ENCODE peak calls at places on chromosomes 3 and 15, in six cellular contexts. T is IMR-90, K is H9, Q is neuronal stem cell, W is mesendoderm, M is trophoblast cell. F is an unnamed sample.

GRCh38 chr15:38050529-38050928 is 116.1 kb downstream of the TMCO5A start:
- DNase-seq in T (peak), K (no peak), W (no peak), Q (no peak), M (peak), F (peak)

GRCh38 chr3:122858373-122858772 is 63.5 kb downstream of the SLC49A4 start:
- DNase-seq in Q (no peak), K (no peak), W (peak), M (no peak), T (peak), F (peak)

GRCh38 chr15:94080416-94080815 is 150.9 kb upstream of the MCTP2 start:
- DNase-seq in W (peak), Q (no peak), M (no peak), T (no peak), K (peak), F (no peak)

GRCh38 chr3:145893331-145893730 is 267.7 kb downstream of the PLOD2 start:
- DNase-seq in K (no peak), Q (no peak), W (no peak), T (no peak), M (no peak), F (no peak)

GRCh38 chr15:68672781-68673205 is 94.0 kb downstream of the CORO2B start:
- DNase-seq in M (no peak), W (peak), Q (no peak), K (peak), T (peak), F (no peak)

GRCh38 chr3:58260261-58260731 is 22.7 kb downstream of the ABHD6 start:
- DNase-seq in Q (no peak), W (no peak), K (no peak), T (peak), M (no peak), F (peak)

GRCh38 chr15:92149469-92149868 is 244.2 kb upstream of the ST8SIA2 start:
- DNase-seq in K (no peak), W (no peak), T (no peak), M (no peak), Q (no peak), F (no peak)

GRCh38 chr3:159627229-159627628 is 361.4 kb upstream of the IL12A start:
- DNase-seq in W (no peak), K (no peak), M (no peak), Q (no peak), T (no peak), F (no peak)

GRCh38 chr3:47156418-47156817 is 7.5 kb downstream of the SETD2 start:
- DNase-seq in M (no peak), Q (no peak), K (no peak), T (no peak), W (no peak), F (no peak)

GRCh38 chr3:141275973-141276372 is 44.3 kb downstream of the PXYLP1 start:
- DNase-seq in M (peak), Q (no peak), W (no peak), K (no peak), T (peak), F (peak)

GRCh38 chr15:55740479-55740878 is 2.5 kb downstream of the PRTG start:
- DNase-seq in W (no peak), T (no peak), K (no peak), Q (no peak), M (no peak), F (peak)

GRCh38 chr3:108486910-108487309 is 23.5 kb downstream of the MYH15 start:
- DNase-seq in M (no peak), T (peak), Q (no peak), W (no peak), K (no peak), F (peak)

GRCh38 chr3:59513570-59513969 is 463.7 kb upstream of the CFAP20DC start:
- DNase-seq in M (no peak), Q (no peak), W (no peak), K (no peak), T (no peak), F (no peak)

GRCh38 chr15:101006931-101007687 is 88.0 kb downstream of the LRRK1 start:
- DNase-seq in M (peak), W (peak), Q (peak), T (peak), K (peak), F (peak)

GRCh38 chr3:27632431-27633223 is 89.5 kb downstream of the EOMES start:
- DNase-seq in M (peak), K (peak), W (peak), T (peak), Q (no peak), F (no peak)

DNA sequence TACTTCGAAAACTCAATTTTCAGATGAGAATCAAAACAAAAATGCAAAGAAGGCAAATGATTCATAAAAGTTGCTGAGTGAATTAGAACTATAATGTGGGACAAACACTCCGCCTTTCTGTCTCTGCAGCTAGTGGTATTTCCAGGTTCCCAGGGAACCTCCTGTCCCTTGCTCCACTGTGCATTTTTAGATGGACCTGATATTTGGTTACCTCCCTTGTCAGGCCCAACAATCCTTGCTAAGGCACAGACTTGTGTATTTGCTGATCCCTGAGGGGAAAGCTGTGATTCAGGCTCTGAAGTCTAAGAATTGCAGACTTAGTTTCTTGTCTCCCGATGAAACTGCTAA is 162.7 kb downstream of the LPP start:
- DNase-seq in Q (no peak), M (peak), K (no peak), T (no peak), W (no peak), F (no peak)
- H3K9ac ChIP-seq in Q (no peak), M (no peak), K (no peak), T (no peak), W (no peak), F (peak)

DNA sequence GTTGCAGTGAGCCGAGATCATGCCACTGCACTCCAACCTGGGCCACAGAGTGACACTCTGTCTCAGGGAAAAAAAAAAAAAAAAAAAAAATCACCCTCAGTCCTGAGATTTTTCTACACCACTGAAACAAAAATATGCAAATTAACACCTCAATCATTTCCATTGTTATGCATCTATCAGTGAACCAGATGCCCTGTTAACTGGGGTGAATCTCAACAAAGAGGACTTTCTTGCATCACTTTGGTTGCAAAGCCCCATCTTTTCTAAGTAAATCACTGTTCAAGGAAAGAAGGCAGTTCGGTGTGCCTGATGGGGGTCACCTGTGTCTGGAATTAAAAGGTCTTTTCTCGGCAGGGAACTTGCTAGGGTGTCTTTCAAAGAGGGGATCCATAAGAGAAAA is 421.6 kb downstream of the EPHB1 start:
- DNase-seq in T (no peak), W (no peak), Q (no peak), M (no peak), K (no peak), F (no peak)
- H2AK5ac ChIP-seq in T (no peak), W (no peak), Q (no peak), M (no peak), K (no peak), F (no peak)

GRCh38 chr15:48073881-48074280 is 46.9 kb upstream of the SLC24A5 start:
- DNase-seq in W (no peak), M (no peak), Q (no peak), K (no peak), T (no peak), F (no peak)
- H2BK120ac ChIP-seq in W (no peak), M (no peak), Q (no peak), K (no peak), T (no peak), F (no peak)

GRCh38 chr15:75368689-75369239 is 357 bp upstream of the MAN2C1 start:
- DNase-seq in W (no peak), T (peak), K (no peak), Q (no peak), M (peak), F (peak)

GRCh38 chr15:75369897-75370581 is 1.6 kb upstream of the MAN2C1 start:
- DNase-seq in Q (no peak), K (no peak), M (no peak), W (no peak), T (no peak), F (no peak)

GRCh38 chr15:75366163-75366562 is 2.2 kb downstream of the MAN2C1 start:
- DNase-seq in W (no peak), T (no peak), K (no peak), Q (no peak), M (no peak), F (no peak)

GRCh38 chr15:75367406-75367912 is 948 bp downstream of the MAN2C1 start:
- DNase-seq in Q (no peak), K (no peak), W (no peak), T (no peak), M (no peak), F (no peak)

GRCh38 chr15:75367913-75368688 is at the start of gene MAN2C1:
- DNase-seq in M (peak), Q (peak), W (peak), T (peak), K (peak), F (peak)
- H3K9ac ChIP-seq in M (peak), Q (peak), W (peak), T (peak), K (peak), F (peak)

DNA sequence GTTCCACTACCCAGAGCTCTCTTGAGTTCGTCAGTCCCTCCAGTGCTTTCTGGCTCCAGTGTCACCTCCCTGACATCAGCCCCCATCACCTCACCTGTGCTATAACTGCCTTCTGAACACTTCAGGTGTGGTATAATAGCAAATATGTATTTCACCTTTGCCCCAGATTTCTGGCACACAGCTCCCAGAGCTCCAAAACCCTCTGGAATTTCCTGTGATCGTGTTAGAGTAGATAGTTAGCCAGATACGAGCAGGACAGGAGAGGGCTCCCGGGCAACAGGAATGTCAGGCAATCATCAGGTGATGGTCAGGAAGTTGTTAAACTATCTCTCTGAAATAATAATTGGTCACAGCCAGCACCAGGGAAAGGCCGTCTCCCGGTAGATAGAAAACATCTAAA is 22.6 kb upstream of the LIMD1 start:
- DNase-seq in T (no peak), W (peak), K (no peak), M (peak), Q (no peak), F (no peak)
- H2AK5ac ChIP-seq in T (no peak), W (no peak), K (no peak), M (no peak), Q (no peak), F (no peak)

GRCh38 chr3:138845071-138845685 is 10.4 kb upstream of the PIK3CB start:
- DNase-seq in Q (no peak), W (peak), K (peak), M (peak), T (no peak), F (no peak)
- H2BK120ac ChIP-seq in Q (no peak), W (peak), K (no peak), M (peak), T (no peak), F (no peak)

GRCh38 chr3:45640091-45640507 is 45.5 kb downstream of the LIMD1 start:
- DNase-seq in M (no peak), K (no peak), W (no peak), T (no peak), Q (no peak), F (no peak)

GRCh38 chr3:45642731-45643152 is 46.5 kb upstream of the SACM1L start:
- DNase-seq in Q (no peak), M (no peak), K (no peak), W (no peak), T (peak), F (peak)

GRCh38 chr3:45638299-45639043 is 43.9 kb downstream of the LIMD1 start:
- DNase-seq in T (no peak), Q (no peak), M (no peak), W (no peak), K (no peak), F (no peak)

GRCh38 chr3:45639044-45639392 is 44.5 kb downstream of the LIMD1 start:
- DNase-seq in K (no peak), Q (no peak), T (no peak), M (no peak), W (no peak), F (no peak)

GRCh38 chr3:45640724-45641361 is 46.3 kb downstream of the LIMD1 start:
- DNase-seq in M (peak), T (no peak), K (no peak), Q (no peak), W (no peak), F (no peak)
- H3K9ac ChIP-seq in M (no peak), T (no peak), K (no peak), Q (no peak), W (no peak), F (no peak)